ENCODE peak calls at places on chromosomes 16 and 17, in four cellular contexts. I is HCT116, U is adrenal gland, W is IMR-90. D is an unnamed sample. For H3K27me3, the result is how much of the 10 kb centered on the place peaks cover.

GRCh38 chr17:57114085-57114673 is 29.1 kb downstream of the AKAP1 start:
- DNase-seq in W (peak), U (peak), I (no peak), D (peak)

GRCh38 chr16:56671706-56672105 is 2.1 kb downstream of the MT1H start:
- DNase-seq in W (peak), U (no peak), I (no peak), D (no peak)

GRCh38 chr17:74772071-74772470 is 4.1 kb downstream of the NAT9 start:
- DNase-seq in U (no peak), W (no peak), I (no peak), D (no peak)

GRCh38 chr17:66301864-66302741 is at the start of gene PRKCA:
- DNase-seq in U (peak), W (peak), I (peak), D (peak)

GRCh38 chr16:4017807-4018206 is 98.4 kb downstream of the ADCY9 start:
- DNase-seq in W (no peak), I (no peak), U (no peak), D (no peak)

GRCh38 chr17:4221163-4221562 is 42.6 kb downstream of the ANKFY1 start:
- DNase-seq in I (no peak), W (no peak), U (no peak), D (no peak)

GRCh38 chr17:49132699-49133364 is at the start of gene B4GALNT2:
- DNase-seq in I (no peak), W (no peak), U (no peak), D (peak)

GRCh38 chr16:7227193-7227825 is 105.3 kb upstream of the RBFOX1 start:
- DNase-seq in I (no peak), U (no peak), W (no peak), D (peak)

GRCh38 chr16:15477802-15478201 is 43.4 kb downstream of the BMERB1 start:
- DNase-seq in W (peak), I (no peak), U (no peak), D (no peak)

DNA sequence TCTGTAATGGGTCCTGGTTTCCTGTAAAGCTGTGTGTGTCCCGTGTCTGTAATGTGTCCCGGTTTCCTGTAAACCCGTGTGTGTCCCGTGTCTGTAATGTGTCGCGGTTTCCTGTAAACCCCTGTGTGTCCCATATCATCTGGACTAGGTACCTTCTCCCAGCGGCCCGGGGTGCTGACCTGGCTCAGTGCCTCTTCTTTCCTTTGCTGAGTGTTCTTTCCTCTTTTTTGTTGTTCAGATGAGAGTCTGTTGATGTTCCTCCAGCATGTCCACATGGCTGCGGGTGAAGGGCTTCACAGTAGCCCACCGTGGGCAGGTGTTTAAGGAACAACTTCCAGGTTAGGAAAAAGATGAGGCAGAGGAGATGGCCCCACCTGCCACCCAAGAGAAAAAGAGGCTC is 46.6 kb upstream of the GNG13 start:
- DNase-seq in U (no peak), I (no peak), W (no peak), D (no peak)
- H3K27me3 ChIP-seq in U (under half), I (under half), W (under half), D (under half)

GRCh38 chr17:8966926-8967325 is 1.4 kb upstream of the PIK3R5 start:
- DNase-seq in I (no peak), U (no peak), W (no peak), D (no peak)
- H3K27ac ChIP-seq in I (no peak), U (no peak), W (no peak), D (no peak)

DNA sequence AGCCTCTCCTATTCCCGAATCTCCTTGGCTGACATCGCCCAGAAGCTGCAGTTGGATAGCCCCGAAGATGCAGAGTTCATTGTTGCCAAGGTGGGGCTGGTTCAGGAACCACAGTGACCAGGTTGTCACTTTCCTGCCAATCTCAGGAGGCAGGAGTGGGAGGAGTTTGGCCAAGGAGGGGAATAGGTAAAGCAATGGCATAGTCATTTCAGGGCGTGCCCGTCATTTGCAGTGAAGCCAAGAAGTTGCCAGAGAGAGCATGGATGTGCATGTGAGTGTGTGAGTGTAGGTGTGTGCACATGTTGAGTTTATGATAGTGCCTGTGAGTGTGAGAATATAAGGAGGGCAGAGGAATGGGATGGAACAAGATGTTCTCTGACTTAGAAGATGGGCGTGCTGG is 14.8 kb downstream of the PSMD3 start:
- DNase-seq in I (no peak), W (no peak), U (no peak), D (no peak)
- H3K27me3 ChIP-seq in I (under half), W (under half), U (under half), D (under half)

GRCh38 chr16:67528870-67529638 is 425 bp downstream of the RIPOR1 start:
- DNase-seq in I (no peak), W (peak), U (no peak), D (peak)
- H3K27ac ChIP-seq in I (peak), W (peak), U (peak), D (peak)